ENCODE peak calls at places on chromosomes 7 and 10, in ten cellular contexts. V is B cell, B is fibroblast of the aortic adventitia, Q is amniotic stem cell, K is AG20443, W is NCI-H1092, C is HS-5, X is breast epithelium, I is HFFc6, P is stomach. T is an unnamed sample.
A peak's percentile ranks its signal among the peaks of the same experiment; 100 is the strongest.

GRCh38 chr10:91034494-91035157 is 113.7 kb upstream of the ANKRD1 start:
- DNase-seq in X (peak; percentile 55), C (no peak), W (no peak), K (peak; percentile 71), I (peak; percentile 12), B (peak; percentile 78), P (peak; percentile 33), V (no peak), Q (peak; percentile 15), T (peak; percentile 51)

GRCh38 chr10:4498763-4499251 is 327.2 kb upstream of the AKR1E2 start:
- DNase-seq in X (no peak), P (no peak), I (peak; percentile 96), K (peak; percentile 56), W (peak; percentile 8), B (peak; percentile 96), V (no peak), Q (peak; percentile 80), C (peak; percentile 28), T (peak; percentile 85)

GRCh38 chr10:76405932-76406331 is 974.5 kb downstream of the LRMDA start:
- DNase-seq in K (no peak), I (no peak), C (no peak), Q (no peak), X (no peak), B (no peak), V (no peak), P (no peak), W (no peak), T (no peak)

GRCh38 chr7:80307251-80307856 is 172.7 kb downstream of the GNAI1 start:
- DNase-seq in Q (peak; percentile 54), P (no peak), K (peak; percentile 65), B (peak; percentile 62), C (no peak), V (no peak), I (peak; percentile 87), W (no peak), X (no peak), T (peak; percentile 36)

GRCh38 chr7:3301831-3302618 is 973 bp downstream of the SDK1 start:
- DNase-seq in X (no peak), I (no peak), K (peak; percentile 17), B (peak; percentile 23), W (no peak), Q (no peak), C (no peak), P (no peak), V (peak; percentile 40), T (no peak)

GRCh38 chr10:124372906-124373305 is 45.8 kb downstream of the OAT start:
- DNase-seq in I (no peak), C (no peak), B (no peak), K (no peak), X (no peak), V (no peak), P (no peak), W (no peak), Q (no peak), T (no peak)

GRCh38 chr10:4012848-4013247 is 227.8 kb upstream of the KLF6 start:
- DNase-seq in X (no peak), C (no peak), V (no peak), I (no peak), K (no peak), P (no peak), W (no peak), Q (no peak), B (no peak), T (no peak)

GRCh38 chr7:151385626-151386300 is 24.1 kb downstream of the WDR86 start:
- DNase-seq in P (no peak), C (no peak), B (no peak), I (no peak), Q (no peak), K (no peak), X (no peak), W (no peak), V (no peak), T (no peak)

GRCh38 chr10:122515022-122515424 is 45.5 kb upstream of the DMBT1 start:
- DNase-seq in B (peak; percentile 12), K (no peak), Q (no peak), W (no peak), V (no peak), C (no peak), P (no peak), I (no peak), X (no peak), T (no peak)

T was measured in HFF-Myc.